ENCODE peak calls at places on chromosomes 11 and 22, in nine cellular contexts. P is cardiac septum; M is NCI-H510A; H is left ventricle myocardium inferior; G is activated CD4-positive, CD25-positive, alpha-beta regulatory T cell; F is activated CD4-positive, alpha-beta T cell treated with anti-CD3 and anti-CD28 coated beads, Interleukin-2, amount 10 ng/mL, durations not matched to agents 7 days and 5 days; U is foreskin fibroblast; L is activated CD8-positive, alpha-beta memory T cell treated with anti-CD3 and anti-CD28 coated beads for 24 hours; R is GF-D8. J is an unnamed sample.

GRCh38 chr22:49215840-49216239 is 611.8 kb downstream of the BRD1 start:
- DNase-seq in P (no peak), M (no peak), H (no peak), G (no peak), F (no peak), U (no peak), L (peak), R (no peak), J (no peak)

GRCh38 chr11:118657238-118657637 is 22.2 kb downstream of the TREH start:
- DNase-seq in P (no peak), M (no peak), H (no peak), G (no peak), F (no peak), U (peak), L (no peak), R (no peak), J (no peak)

GRCh38 chr11:75399344-75400109 is at the start of gene RPS3:
- DNase-seq in P (peak), M (peak), H (peak), G (peak), F (peak), U (peak), L (peak), R (peak), J (peak)

GRCh38 chr11:102431404-102431803 is 21.2 kb downstream of the TMEM123 start:
- DNase-seq in P (no peak), M (no peak), H (no peak), G (no peak), F (no peak), U (no peak), L (no peak), R (no peak), J (no peak)

GRCh38 chr11:2222479-2222878 is 47.9 kb downstream of the ASCL2 start:
- DNase-seq in P (no peak), M (no peak), H (no peak), G (no peak), F (no peak), U (peak), L (no peak), R (no peak), J (no peak)

GRCh38 chr22:26447594-26448329 is 18.7 kb downstream of the ASPHD2 start:
- DNase-seq in P (no peak), M (no peak), H (no peak), G (no peak), F (no peak), U (no peak), L (no peak), R (no peak), J (no peak)

GRCh38 chr11:47177846-47178245 is 1.2 kb upstream of the ARFGAP2 start:
- DNase-seq in P (peak), M (no peak), H (peak), G (no peak), F (no peak), U (no peak), L (no peak), R (no peak), J (no peak)

GRCh38 chr11:92848578-92848977 is 120.9 kb upstream of the MTNR1B start:
- DNase-seq in P (no peak), M (no peak), H (no peak), G (no peak), F (no peak), U (no peak), L (no peak), R (no peak), J (no peak)

GRCh38 chr11:26583550-26583949 is 11.5 kb upstream of the MUC15 start:
- DNase-seq in P (no peak), M (no peak), H (no peak), G (no peak), F (no peak), U (peak), L (no peak), R (no peak), J (no peak)

GRCh38 chr11:106228996-106229395 is 151.5 kb downstream of the AASDHPPT start:
- DNase-seq in P (no peak), M (no peak), H (no peak), G (no peak), F (no peak), U (peak), L (no peak), R (no peak), J (no peak)

GRCh38 chr11:94424011-94424410 is 22.8 kb upstream of the GPR83 start:
- DNase-seq in P (no peak), M (no peak), H (no peak), G (no peak), F (no peak), U (peak), L (no peak), R (no peak), J (no peak)

GRCh38 chr11:94997437-94997836 is 23.9 kb downstream of the KDM4D start:
- DNase-seq in P (no peak), M (no peak), H (no peak), G (no peak), F (no peak), U (no peak), L (no peak), R (no peak), J (no peak)

GRCh38 chr22:37804502-37804885 is 3.2 kb upstream of the GCAT start:
- DNase-seq in P (no peak), M (no peak), H (no peak), G (no peak), F (no peak), U (peak), L (peak), R (no peak), J (no peak)

GRCh38 chr22:23236440-23237139 is 56.3 kb downstream of the BCR start:
- DNase-seq in P (no peak), M (no peak), H (no peak), G (no peak), F (no peak), U (no peak), L (no peak), R (no peak), J (no peak)

GRCh38 chr11:22459053-22459452 is 120.9 kb downstream of the SLC17A6 start:
- DNase-seq in P (no peak), M (no peak), H (no peak), G (no peak), F (no peak), U (peak), L (no peak), R (no peak), J (no peak)

GRCh38 chr11:2524446-2525165 is 79.8 kb downstream of the KCNQ1 start:
- DNase-seq in P (no peak), M (no peak), H (no peak), G (no peak), F (no peak), U (no peak), L (peak), R (no peak), J (no peak)

GRCh38 chr11:120172054-120172881 is 34.4 kb upstream of the TRIM29 start:
- DNase-seq in P (peak), M (no peak), H (peak), G (no peak), F (peak), U (peak), L (peak), R (peak), J (no peak)

GRCh38 chr11:67160045-67160444 is 41.0 kb downstream of the KDM2A start:
- DNase-seq in P (no peak), M (no peak), H (no peak), G (no peak), F (no peak), U (no peak), L (no peak), R (no peak), J (no peak)

GRCh38 chr22:30121988-30122387 is 41.7 kb downstream of the HORMAD2 start:
- DNase-seq in P (no peak), M (no peak), H (no peak), G (no peak), F (no peak), U (no peak), L (no peak), R (no peak), J (no peak)

GRCh38 chr22:38415561-38416321 is 39.3 kb downstream of the KCNJ4 start:
- DNase-seq in P (peak), M (no peak), H (peak), G (no peak), F (no peak), U (no peak), L (no peak), R (no peak), J (no peak)

GRCh38 chr11:82906236-82906635 is 4.7 kb downstream of the DDIAS start:
- DNase-seq in P (no peak), M (no peak), H (no peak), G (no peak), F (no peak), U (peak), L (no peak), R (peak), J (no peak)